ENCODE peak calls at places on chromosomes 13 and 19, in six cellular contexts. Y, Q, G, E, R and P are unnamed samples.

GRCh38 chr13:40146586-40147240 is 491.3 kb downstream of the COG6 start:
- DNase-seq in Y (no peak), Q (no peak), G (no peak), E (no peak), R (no peak), P (no peak)

GRCh38 chr19:44576843-44577565 is 36.4 kb upstream of the IGSF23 start:
- DNase-seq in Y (peak; percentile 29), Q (no peak), G (peak; percentile 59), E (peak; percentile 40), R (no peak), P (no peak)

GRCh38 chr13:28654276-28654675 is 4.7 kb upstream of the POMP start:
- DNase-seq in Y (no peak), Q (no peak), G (no peak), E (peak; percentile 81), R (no peak), P (peak; percentile 29)

GRCh38 chr13:90448466-90449037 is 898.9 kb upstream of the MIR17HG start:
- DNase-seq in Y (no peak), Q (no peak), G (no peak), E (no peak), R (no peak), P (no peak)

GRCh38 chr13:113616991-113617749 is 32.6 kb downstream of the TFDP1 start:
- DNase-seq in Y (no peak), Q (no peak), G (no peak), E (no peak), R (no peak), P (no peak)

GRCh38 chr13:105929486-105929885 is 606.0 kb downstream of the EFNB2 start:
- DNase-seq in Y (no peak), Q (no peak), G (no peak), E (no peak), R (no peak), P (no peak)

GRCh38 chr19:10343495-10343894 is 4.1 kb upstream of the ICAM3 start:
- DNase-seq in Y (no peak), Q (no peak), G (no peak), E (no peak), R (no peak), P (no peak)

GRCh38 chr13:25490236-25490635 is 118.5 kb downstream of the ATP8A2 start:
- DNase-seq in Y (no peak), Q (no peak), G (no peak), E (no peak), R (no peak), P (no peak)

GRCh38 chr19:54432144-54432738 is 16.8 kb upstream of the LENG8 start:
- DNase-seq in Y (no peak), Q (no peak), G (no peak), E (no peak), R (no peak), P (no peak)

GRCh38 chr19:54429545-54430227 is 14.4 kb downstream of the TTYH1 start:
- DNase-seq in Y (no peak), Q (no peak), G (no peak), E (no peak), R (no peak), P (no peak)

GRCh38 chr19:54429176-54429495 is 13.9 kb downstream of the TTYH1 start:
- DNase-seq in Y (no peak), Q (no peak), G (no peak), E (no peak), R (no peak), P (no peak)

GRCh38 chr19:54430306-54431254 is 15.3 kb downstream of the TTYH1 start:
- DNase-seq in Y (peak; percentile 78), Q (peak; percentile 51), G (no peak), E (peak; percentile 28), R (no peak), P (no peak)

DNA sequence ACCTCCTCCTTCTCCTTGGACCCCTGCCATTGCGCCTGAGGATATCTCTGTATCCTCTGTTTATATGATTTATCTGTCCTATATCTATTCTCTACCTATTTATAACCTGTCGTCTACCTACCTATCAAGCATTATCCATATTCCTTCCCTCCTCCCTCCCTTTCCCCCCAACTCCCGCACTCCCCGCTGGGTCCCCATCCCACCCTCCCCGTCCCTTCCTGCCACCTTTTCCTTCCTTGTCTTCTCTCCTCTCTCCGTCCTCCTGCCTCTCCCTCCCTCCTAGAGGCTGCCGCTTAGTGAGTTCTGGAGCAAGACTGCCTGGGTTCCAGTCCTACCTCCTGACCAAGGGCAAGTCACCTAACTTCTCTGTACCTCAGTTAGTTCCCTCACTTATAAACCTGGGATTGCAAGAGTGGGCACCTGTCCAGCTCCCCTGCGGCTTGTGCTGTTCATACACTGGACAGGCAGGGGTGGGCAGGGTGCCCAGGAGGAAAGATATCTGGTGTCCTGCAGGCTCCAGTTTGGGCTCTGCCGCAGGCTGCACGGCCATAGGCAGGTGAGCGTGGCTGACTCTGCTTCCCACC is 16.1 kb downstream of the TTYH1 start:
- DNase-seq in Y (peak; percentile 70), Q (no peak), G (no peak), E (no peak), R (no peak), P (no peak)
- H3K4me3 ChIP-seq in Y (peak overlapping the region; percentile 29), Q (peak overlapping the region; percentile 32), G (peak overlapping the region; percentile 5), E (no peak overlapping the region), R (peak overlapping the region; percentile 44), P (no peak overlapping the region)

GRCh38 chr19:14315433-14315832 is 65.8 kb upstream of the ADGRE5 start:
- DNase-seq in Y (no peak), Q (no peak), G (no peak), E (no peak), R (no peak), P (no peak)
- TF ChIP-seq CTCF in Y (no peak), Q (no peak), G (no peak), E (peak; percentile 26), R (no peak), P (no peak)

GRCh38 chr13:98823442-98823841 is 71.0 kb upstream of the SLC15A1 start:
- DNase-seq in Y (no peak), Q (no peak), G (no peak), E (no peak), R (no peak), P (no peak)
- H3K36me3 ChIP-seq in Y (no peaks in the 10 kb centered on the region), Q (no peaks in the 10 kb centered on the region), G (no peaks in the 10 kb centered on the region), E (no peaks in the 10 kb centered on the region), R (no peaks in the 10 kb centered on the region), P (no peaks in the 10 kb centered on the region)

GRCh38 chr19:54533476-54533875 is 30.8 kb downstream of the LAIR2 start:
- DNase-seq in Y (no peak), Q (no peak), G (no peak), E (no peak), R (no peak), P (no peak)
- H3K4me3 ChIP-seq in Y (no peak overlapping the region), Q (no peak overlapping the region), G (no peak overlapping the region), E (no peak overlapping the region), R (no peak overlapping the region), P (no peak overlapping the region)

GRCh38 chr13:51557423-51557822 is 26.8 kb upstream of the WDFY2 start:
- DNase-seq in Y (no peak), Q (no peak), G (no peak), E (no peak), R (no peak), P (no peak)
- TF ChIP-seq CTCF in Y (no peak), Q (no peak), G (no peak), E (no peak), R (no peak), P (no peak)

GRCh38 chr19:51702754-51703654 is 9.9 kb downstream of the SPACA6 start:
- DNase-seq in Y (no peak), Q (peak; percentile 34), G (peak; percentile 70), E (no peak), R (peak; percentile 35), P (no peak)
- H3K36me3 ChIP-seq in Y (no peaks in the 10 kb centered on the region), Q (no peaks in the 10 kb centered on the region), G (no peaks in the 10 kb centered on the region), E (peaks cover 23% of the 10 kb centered on the region), R (no peaks in the 10 kb centered on the region), P (peaks cover 27% of the 10 kb centered on the region)

GRCh38 chr13:111911141-111911720 is 155.7 kb upstream of the SOX1 start:
- DNase-seq in Y (no peak), Q (no peak), G (no peak), E (no peak), R (no peak), P (no peak)
- H3K4me3 ChIP-seq in Y (no peak overlapping the region), Q (no peak overlapping the region), G (no peak overlapping the region), E (no peak overlapping the region), R (no peak overlapping the region), P (no peak overlapping the region)